ENCODE peak calls at places on chromosomes 13 and 19, in eight cellular contexts. One of them, this sample, is unnamed.

GRCh38 chr19:10043286-10043927 is 30.1 kb downstream of the RDH8 start:
- DNase-seq in mucosa of gallbladder: no peak
- DNase-seq in fibroblast of mammary gland: peak
- DNase-seq in GM12891: no peak
- DNase-seq in A673: peak
- DNase-seq in GM04503: peak
- DNase-seq in AG10803: peak
- DNase-seq in activated T-cell treated with anti-CD3 and anti-CD28 coated beads for 48 hours: no peak
- DNase-seq in this sample: peak

GRCh38 chr13:109251958-109252357 is 534.4 kb downstream of the IRS2 start:
- DNase-seq in A673: no peak
- DNase-seq in fibroblast of mammary gland: peak
- DNase-seq in GM04503: no peak
- DNase-seq in activated T-cell treated with anti-CD3 and anti-CD28 coated beads for 48 hours: no peak
- DNase-seq in AG10803: peak
- DNase-seq in GM12891: no peak
- DNase-seq in mucosa of gallbladder: no peak
- DNase-seq in this sample: no peak

GRCh38 chr19:10000171-10000826 is 10.0 kb downstream of the COL5A3 start:
- DNase-seq in AG10803: peak
- DNase-seq in GM04503: no peak
- DNase-seq in fibroblast of mammary gland: peak
- DNase-seq in activated T-cell treated with anti-CD3 and anti-CD28 coated beads for 48 hours: peak
- DNase-seq in mucosa of gallbladder: peak
- DNase-seq in A673: peak
- DNase-seq in GM12891: peak
- DNase-seq in this sample: peak

GRCh38 chr13:80900557-80900956 is 559.6 kb upstream of the SPRY2 start:
- DNase-seq in GM12891: no peak
- DNase-seq in AG10803: no peak
- DNase-seq in A673: no peak
- DNase-seq in GM04503: no peak
- DNase-seq in fibroblast of mammary gland: no peak
- DNase-seq in mucosa of gallbladder: no peak
- DNase-seq in activated T-cell treated with anti-CD3 and anti-CD28 coated beads for 48 hours: no peak
- DNase-seq in this sample: no peak

GRCh38 chr13:60261432-60262351 is 98.0 kb upstream of the DIAPH3 start:
- DNase-seq in mucosa of gallbladder: no peak
- DNase-seq in A673: no peak
- DNase-seq in GM12891: no peak
- DNase-seq in activated T-cell treated with anti-CD3 and anti-CD28 coated beads for 48 hours: no peak
- DNase-seq in AG10803: no peak
- DNase-seq in GM04503: no peak
- DNase-seq in fibroblast of mammary gland: no peak
- DNase-seq in this sample: no peak

GRCh38 chr19:31349160-31349881 is at the start of gene TSHZ3:
- DNase-seq in activated T-cell treated with anti-CD3 and anti-CD28 coated beads for 48 hours: no peak
- DNase-seq in AG10803: peak
- DNase-seq in fibroblast of mammary gland: peak
- DNase-seq in GM12891: no peak
- DNase-seq in mucosa of gallbladder: peak
- DNase-seq in A673: peak
- DNase-seq in GM04503: no peak
- DNase-seq in this sample: peak

GRCh38 chr19:13843104-13843921 is 33.6 kb upstream of the NANOS3 start:
- DNase-seq in GM12891: no peak
- DNase-seq in GM04503: no peak
- DNase-seq in fibroblast of mammary gland: no peak
- DNase-seq in activated T-cell treated with anti-CD3 and anti-CD28 coated beads for 48 hours: no peak
- DNase-seq in AG10803: peak
- DNase-seq in A673: peak
- DNase-seq in mucosa of gallbladder: no peak
- DNase-seq in this sample: peak

GRCh38 chr19:46610851-46611770 is 10.0 kb downstream of the CALM3 start:
- DNase-seq in fibroblast of mammary gland: peak
- DNase-seq in AG10803: peak
- DNase-seq in activated T-cell treated with anti-CD3 and anti-CD28 coated beads for 48 hours: no peak
- DNase-seq in mucosa of gallbladder: no peak
- DNase-seq in GM04503: peak
- DNase-seq in GM12891: peak
- DNase-seq in A673: no peak
- DNase-seq in this sample: no peak

This sample was measured in T1000.